ENCODE peak calls at places on chromosomes 2 and 18, in seven cellular contexts. C is effector memory CD8-positive, alpha-beta T cell; L is brain microvascular endothelial cell; H is stimulated activated CD4-positive, alpha-beta T cell treated with anti-CD3 and anti-CD28 coated beads, Interleukin-1b, Interleukin-23, amount 100 ng/mL, for 1 hour; V is adipocyte; N is iris pigment epithelial cell; U is epithelial cell of esophagus. Z is an unnamed sample.

GRCh38 chr2:83650897-83651296 is 808.2 kb downstream of the SUCLG1 start:
- DNase-seq in V (no peak), L (no peak), U (no peak), H (no peak), N (no peak), C (no peak), Z (no peak)

GRCh38 chr2:222404126-222404891 is 20.0 kb upstream of the SGPP2 start:
- DNase-seq in N (no peak), H (no peak), L (no peak), C (no peak), U (no peak), V (no peak), Z (no peak)

GRCh38 chr18:5546660-5547059 is 2.9 kb upstream of the EPB41L3 start:
- DNase-seq in H (no peak), N (peak), L (peak), U (peak), V (peak), C (no peak), Z (no peak)

GRCh38 chr18:8623549-8624106 is 14.4 kb downstream of the RAB12 start:
- DNase-seq in H (no peak), L (no peak), V (peak), N (peak), U (peak), C (no peak), Z (no peak)

GRCh38 chr18:5237723-5238370 is 40.8 kb upstream of the AKAIN1 start:
- DNase-seq in C (peak), V (peak), H (peak), L (peak), N (peak), U (peak), Z (peak)

GRCh38 chr2:6196461-6196860 is 504.3 kb downstream of the SOX11 start:
- DNase-seq in L (no peak), C (no peak), V (no peak), N (no peak), U (no peak), H (no peak), Z (no peak)

GRCh38 chr2:180907731-180908130 is 72.7 kb upstream of the UBE2E3 start:
- DNase-seq in U (peak), H (no peak), L (peak), V (no peak), C (no peak), N (peak), Z (no peak)

GRCh38 chr18:9739516-9739915 is 31.4 kb downstream of the RAB31 start:
- DNase-seq in L (no peak), V (no peak), H (no peak), C (no peak), U (no peak), N (no peak), Z (no peak)

GRCh38 chr2:199704358-199705238 is 146.4 kb downstream of the FTCDNL1 start:
- DNase-seq in N (peak), H (no peak), C (peak), L (peak), U (peak), V (peak), Z (no peak)

GRCh38 chr18:47893939-47894699 is 36.3 kb downstream of the SMAD2 start:
- DNase-seq in L (no peak), H (no peak), N (no peak), U (no peak), V (no peak), C (no peak), Z (no peak)

GRCh38 chr2:145007673-145008263 is 487.8 kb upstream of the ZEB2 start:
- DNase-seq in N (peak), V (peak), C (no peak), H (no peak), U (peak), L (peak), Z (no peak)

Z was measured in GM12892.